ENCODE peak calls at places on chromosomes 3 and 15, in seven cellular contexts. D is ovary, Z is SK-N-SH, B is upper lobe of left lung, I is uterus, F is IMR-90, W is OCI-LY7. U is an unnamed sample. For H3K4me1, the result is how much of the 10 kb centered on the place peaks cover.

GRCh38 chr15:88810449-88810848 is 7.2 kb downstream of the ACAN start:
- DNase-seq in B (no peak), Z (no peak), D (no peak), F (peak), W (no peak), I (no peak), U (no peak)

GRCh38 chr15:73631915-73632669 is 1.1 kb downstream of the NPTN start:
- DNase-seq in W (peak), B (peak), D (no peak), I (peak), Z (peak), F (peak), U (peak)

GRCh38 chr3:172137287-172138030 is 98.1 kb downstream of the FNDC3B start:
- DNase-seq in D (no peak), I (no peak), F (no peak), W (no peak), Z (no peak), B (no peak), U (no peak)

GRCh38 chr3:178629430-178630178 is 93.4 kb downstream of the KCNMB2 start:
- DNase-seq in I (no peak), W (no peak), F (no peak), D (no peak), B (no peak), Z (no peak), U (no peak)

GRCh38 chr3:153595186-153595815 is 433.3 kb downstream of the RAP2B start:
- DNase-seq in W (peak), B (no peak), D (no peak), Z (peak), I (no peak), F (peak), U (no peak)

GRCh38 chr3:79016587-79017380 is 751.0 kb downstream of the ROBO1 start:
- DNase-seq in I (no peak), Z (no peak), W (no peak), B (no peak), D (no peak), F (peak), U (no peak)

GRCh38 chr15:48370460-48370859 is 39.2 kb downstream of the DUT start:
- DNase-seq in D (no peak), I (no peak), F (peak), Z (no peak), B (no peak), W (no peak), U (no peak)

GRCh38 chr3:66473181-66473580 is 27.6 kb downstream of the LRIG1 start:
- DNase-seq in I (no peak), W (no peak), F (peak), Z (no peak), D (no peak), B (no peak), U (no peak)

GRCh38 chr3:123778525-123778924 is 105.6 kb downstream of the MYLK start:
- DNase-seq in D (no peak), Z (no peak), B (no peak), W (no peak), I (no peak), F (no peak), U (no peak)
- H3K4me1 ChIP-seq in D (under half), Z (under half), B (under half), W (under half), I (under half), F (under half), U (under half)

DNA sequence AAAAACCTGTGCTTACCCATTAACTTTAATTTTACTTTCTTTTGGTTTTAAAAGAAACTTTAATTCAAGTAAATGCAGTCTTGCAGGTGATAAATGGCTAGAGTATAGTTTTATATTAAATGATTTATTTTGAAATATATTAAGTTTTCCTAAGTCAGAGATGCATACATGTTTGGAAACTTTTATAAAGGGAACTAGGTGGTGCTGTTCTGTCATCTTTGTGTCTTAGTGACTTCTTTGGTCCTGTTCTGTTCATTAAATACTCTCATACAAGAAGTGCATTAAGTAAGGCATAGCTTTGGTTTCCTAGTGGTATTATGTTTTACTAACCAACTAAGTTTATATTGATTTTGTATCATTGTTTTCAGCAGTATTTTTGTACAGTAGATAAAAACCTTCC is 15.6 kb downstream of the CADM2 start:
- DNase-seq in B (no peak), W (no peak), I (no peak), F (no peak), D (no peak), Z (no peak), U (no peak)
- H3K4me3 ChIP-seq in B (no peak), W (no peak), I (no peak), F (no peak), D (no peak), Z (no peak), U (no peak)

GRCh38 chr3:136189043-136189442 is 7.1 kb downstream of the MSL2 start:
- DNase-seq in I (no peak), F (no peak), B (no peak), Z (no peak), D (no peak), W (no peak), U (no peak)
- H3K4me1 ChIP-seq in I (under half), F (under half), B (half or more), Z (under half), D (under half), W (half or more), U (under half)

GRCh38 chr3:124149774-124150173 is 157.8 kb upstream of the ROPN1 start:
- DNase-seq in I (no peak), B (no peak), F (no peak), Z (no peak), W (no peak), D (no peak), U (no peak)
- H3K4me3 ChIP-seq in I (no peak), B (no peak), F (no peak), Z (no peak), W (no peak), D (no peak), U (no peak)

GRCh38 chr15:71397377-71397776 is 282.1 kb downstream of the THSD4 start:
- DNase-seq in Z (no peak), B (peak), W (no peak), I (no peak), F (peak), D (peak), U (peak)

GRCh38 chr15:71392821-71393220 is 277.6 kb downstream of the THSD4 start:
- DNase-seq in I (no peak), D (no peak), W (no peak), B (no peak), Z (no peak), F (no peak), U (no peak)

GRCh38 chr15:71391421-71392047 is 276.3 kb downstream of the THSD4 start:
- DNase-seq in I (no peak), D (no peak), B (no peak), W (peak), F (no peak), Z (no peak), U (no peak)

GRCh38 chr15:71400347-71400746 is 285.1 kb downstream of the THSD4 start:
- DNase-seq in B (no peak), W (no peak), I (no peak), Z (no peak), F (peak), D (no peak), U (no peak)

DNA sequence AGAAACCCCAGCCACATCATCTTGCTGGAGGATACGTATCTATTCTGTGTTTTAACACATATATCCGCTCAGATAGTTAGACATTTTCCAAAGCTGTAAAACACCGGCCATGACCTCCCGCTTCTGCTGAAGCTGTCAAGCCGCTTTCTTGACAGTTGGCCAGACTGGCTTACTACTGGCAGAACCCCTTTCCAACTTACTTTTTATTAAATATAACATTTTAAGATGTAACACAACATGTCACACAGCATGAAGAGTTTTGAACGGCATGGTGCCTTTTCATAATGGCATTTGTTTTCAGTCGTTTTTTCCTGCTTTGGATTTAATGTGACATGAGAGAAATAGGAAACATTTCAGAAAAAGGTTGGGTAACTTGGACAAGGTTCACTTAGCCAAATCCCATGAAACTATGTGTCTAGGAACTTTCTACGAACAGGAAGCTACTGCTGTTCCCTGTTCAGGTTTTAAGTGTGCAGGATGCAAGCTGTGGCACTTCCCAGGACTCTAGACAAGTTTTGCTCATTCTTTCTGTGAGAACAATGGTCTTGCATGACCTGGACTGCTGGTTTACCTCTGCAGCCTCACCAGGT is 281.4 kb downstream of the THSD4 start:
- DNase-seq in B (no peak), I (no peak), F (no peak), D (no peak), Z (no peak), W (no peak), U (no peak)
- H3K4me1 ChIP-seq in B (under half), I (under half), F (under half), D (under half), Z (under half), W (under half), U (under half)

U was measured in right cardiac atrium.